ENCODE peak calls at places on chromosomes 12 and 14, in seven cellular contexts. One of them, this sample, is unnamed.

GRCh38 chr14:42869681-42870080 is 1263.0 kb downstream of the LRFN5 start:
- DNase-seq in DND-41: no peak
- DNase-seq in GM23338: no peak
- DNase-seq in neural progenitor cell: no peak
- DNase-seq in transverse colon: no peak
- DNase-seq in tibial artery: no peak
- DNase-seq in WERI-Rb-1: no peak
- DNase-seq in this sample: no peak

GRCh38 chr12:129550353-129550752 is 353.5 kb downstream of the TMEM132D start:
- DNase-seq in DND-41: no peak
- DNase-seq in transverse colon: peak; percentile 57
- DNase-seq in WERI-Rb-1: no peak
- DNase-seq in neural progenitor cell: peak; percentile 7
- DNase-seq in GM23338: no peak
- DNase-seq in tibial artery: no peak
- DNase-seq in this sample: no peak

GRCh38 chr12:11638271-11638916 is 11.1 kb upstream of the ETV6 start:
- DNase-seq in neural progenitor cell: no peak
- DNase-seq in DND-41: no peak
- DNase-seq in tibial artery: no peak
- DNase-seq in GM23338: no peak
- DNase-seq in WERI-Rb-1: no peak
- DNase-seq in transverse colon: no peak
- DNase-seq in this sample: no peak

GRCh38 chr14:44438936-44439335 is 68.1 kb downstream of the FSCB start:
- DNase-seq in DND-41: no peak
- DNase-seq in WERI-Rb-1: no peak
- DNase-seq in transverse colon: no peak
- DNase-seq in GM23338: no peak
- DNase-seq in tibial artery: no peak
- DNase-seq in neural progenitor cell: no peak
- DNase-seq in this sample: no peak

GRCh38 chr12:26226629-26227375 is 31.4 kb downstream of the SSPN start:
- DNase-seq in GM23338: peak; percentile 84
- DNase-seq in transverse colon: peak; percentile 40
- DNase-seq in neural progenitor cell: peak; percentile 82
- DNase-seq in DND-41: no peak
- DNase-seq in WERI-Rb-1: no peak
- DNase-seq in tibial artery: peak; percentile 30
- DNase-seq in this sample: peak; percentile 9

GRCh38 chr14:89360277-89360676 is 56.8 kb downstream of the FOXN3 start:
- DNase-seq in neural progenitor cell: no peak
- DNase-seq in WERI-Rb-1: no peak
- DNase-seq in DND-41: no peak
- DNase-seq in GM23338: no peak
- DNase-seq in tibial artery: no peak
- DNase-seq in transverse colon: no peak
- DNase-seq in this sample: no peak

GRCh38 chr12:24470050-24470449 is 478.9 kb downstream of the BCAT1 start:
- DNase-seq in DND-41: no peak
- DNase-seq in WERI-Rb-1: no peak
- DNase-seq in neural progenitor cell: no peak
- DNase-seq in transverse colon: no peak
- DNase-seq in tibial artery: no peak
- DNase-seq in GM23338: no peak
- DNase-seq in this sample: no peak

GRCh38 chr12:22333186-22333745 is 1.2 kb downstream of the ST8SIA1 start:
- DNase-seq in DND-41: no peak
- DNase-seq in neural progenitor cell: no peak
- DNase-seq in GM23338: no peak
- DNase-seq in tibial artery: no peak
- DNase-seq in WERI-Rb-1: no peak
- DNase-seq in transverse colon: no peak
- DNase-seq in this sample: no peak

GRCh38 chr14:45947785-45948184 is 694.8 kb upstream of the MIS18BP1 start:
- DNase-seq in tibial artery: no peak
- DNase-seq in GM23338: no peak
- DNase-seq in WERI-Rb-1: no peak
- DNase-seq in DND-41: no peak
- DNase-seq in neural progenitor cell: no peak
- DNase-seq in transverse colon: no peak
- DNase-seq in this sample: no peak

GRCh38 chr12:113137861-113138783 is 2.6 kb upstream of the RASAL1 start:
- DNase-seq in DND-41: no peak
- DNase-seq in tibial artery: no peak
- DNase-seq in GM23338: no peak
- DNase-seq in WERI-Rb-1: no peak
- DNase-seq in neural progenitor cell: no peak
- DNase-seq in transverse colon: no peak
- DNase-seq in this sample: no peak

GRCh38 chr14:101563654-101564443 is 2.6 kb downstream of the DIO3 start:
- DNase-seq in GM23338: peak; percentile 67
- DNase-seq in DND-41: no peak
- DNase-seq in neural progenitor cell: peak; percentile 58
- DNase-seq in transverse colon: no peak
- DNase-seq in tibial artery: no peak
- DNase-seq in WERI-Rb-1: no peak
- DNase-seq in this sample: no peak

GRCh38 chr12:130988261-130989175 is 34.8 kb downstream of the ADGRD1 start:
- DNase-seq in tibial artery: no peak
- DNase-seq in WERI-Rb-1: no peak
- DNase-seq in DND-41: no peak
- DNase-seq in transverse colon: no peak
- DNase-seq in GM23338: no peak
- DNase-seq in neural progenitor cell: no peak
- DNase-seq in this sample: no peak

GRCh38 chr12:113305281-113305856 is 29.5 kb downstream of the SLC8B1 start:
- DNase-seq in WERI-Rb-1: no peak
- DNase-seq in neural progenitor cell: no peak
- DNase-seq in GM23338: no peak
- DNase-seq in DND-41: no peak
- DNase-seq in transverse colon: no peak
- DNase-seq in tibial artery: no peak
- DNase-seq in this sample: no peak

GRCh38 chr12:132887513-132888341 is at the start of gene CHFR:
- DNase-seq in WERI-Rb-1: peak; percentile 97
- DNase-seq in tibial artery: peak; percentile 97
- DNase-seq in DND-41: peak; percentile 93
- DNase-seq in transverse colon: peak; percentile 97
- DNase-seq in GM23338: peak; percentile 99
- DNase-seq in neural progenitor cell: peak; percentile 99
- DNase-seq in this sample: peak; percentile 97

GRCh38 chr14:76938092-76938500 is 90.4 kb downstream of the IRF2BPL start:
- DNase-seq in neural progenitor cell: no peak
- DNase-seq in GM23338: no peak
- DNase-seq in WERI-Rb-1: no peak
- DNase-seq in transverse colon: no peak
- DNase-seq in DND-41: no peak
- DNase-seq in tibial artery: no peak
- DNase-seq in this sample: no peak

GRCh38 chr14:50319293-50319692 is 7.2 kb downstream of the DMAC2L start:
- DNase-seq in DND-41: no peak
- DNase-seq in tibial artery: no peak
- DNase-seq in neural progenitor cell: no peak
- DNase-seq in GM23338: no peak
- DNase-seq in transverse colon: no peak
- DNase-seq in WERI-Rb-1: no peak
- DNase-seq in this sample: no peak

GRCh38 chr12:28536088-28536487 is 345.8 kb downstream of the CCDC91 start:
- DNase-seq in transverse colon: no peak
- DNase-seq in WERI-Rb-1: no peak
- DNase-seq in tibial artery: no peak
- DNase-seq in DND-41: no peak
- DNase-seq in GM23338: no peak
- DNase-seq in neural progenitor cell: no peak
- DNase-seq in this sample: no peak

GRCh38 chr14:38078393-38078792 is 129.3 kb upstream of the SSTR1 start:
- DNase-seq in GM23338: no peak
- DNase-seq in WERI-Rb-1: no peak
- DNase-seq in tibial artery: peak; percentile 21
- DNase-seq in neural progenitor cell: no peak
- DNase-seq in transverse colon: peak; percentile 12
- DNase-seq in DND-41: peak; percentile 58
- DNase-seq in this sample: peak; percentile 68

GRCh38 chr12:68497112-68497511 is 113.6 kb upstream of the RAP1B start:
- DNase-seq in transverse colon: no peak
- DNase-seq in tibial artery: no peak
- DNase-seq in GM23338: no peak
- DNase-seq in DND-41: no peak
- DNase-seq in neural progenitor cell: no peak
- DNase-seq in WERI-Rb-1: no peak
- DNase-seq in this sample: no peak

GRCh38 chr12:10178766-10179165 is at the start of gene TMEM52B:
- DNase-seq in tibial artery: no peak
- DNase-seq in GM23338: no peak
- DNase-seq in neural progenitor cell: no peak
- DNase-seq in WERI-Rb-1: no peak
- DNase-seq in transverse colon: no peak
- DNase-seq in DND-41: no peak
- DNase-seq in this sample: no peak

GRCh38 chr12:27272375-27273028 is 28.4 kb downstream of the STK38L start:
- DNase-seq in neural progenitor cell: no peak
- DNase-seq in tibial artery: no peak
- DNase-seq in WERI-Rb-1: no peak
- DNase-seq in DND-41: no peak
- DNase-seq in transverse colon: no peak
- DNase-seq in GM23338: no peak
- DNase-seq in this sample: no peak

GRCh38 chr14:105537580-105538474 is 11.4 kb downstream of the TMEM121 start:
- DNase-seq in WERI-Rb-1: peak; percentile 55
- DNase-seq in DND-41: peak; percentile 67
- DNase-seq in GM23338: peak; percentile 51
- DNase-seq in tibial artery: no peak
- DNase-seq in transverse colon: peak; percentile 62
- DNase-seq in neural progenitor cell: peak; percentile 40
- DNase-seq in this sample: peak; percentile 76

GRCh38 chr14:44732144-44732543 is 225.1 kb upstream of the FSCB start:
- DNase-seq in GM23338: no peak
- DNase-seq in tibial artery: no peak
- DNase-seq in neural progenitor cell: no peak
- DNase-seq in DND-41: no peak
- DNase-seq in WERI-Rb-1: no peak
- DNase-seq in transverse colon: no peak
- DNase-seq in this sample: no peak

GRCh38 chr12:109450980-109451379 is 26.1 kb downstream of the KCTD10 start:
- DNase-seq in DND-41: no peak
- DNase-seq in GM23338: no peak
- DNase-seq in tibial artery: no peak
- DNase-seq in WERI-Rb-1: no peak
- DNase-seq in transverse colon: no peak
- DNase-seq in neural progenitor cell: no peak
- DNase-seq in this sample: no peak

GRCh38 chr12:109451400-109451799 is 25.7 kb downstream of the KCTD10 start:
- DNase-seq in neural progenitor cell: no peak
- DNase-seq in transverse colon: no peak
- DNase-seq in GM23338: no peak
- DNase-seq in DND-41: no peak
- DNase-seq in tibial artery: no peak
- DNase-seq in WERI-Rb-1: no peak
- DNase-seq in this sample: no peak

GRCh38 chr12:109448707-109449390 is 28.3 kb downstream of the KCTD10 start:
- DNase-seq in DND-41: no peak
- DNase-seq in transverse colon: peak; percentile 42
- DNase-seq in GM23338: no peak
- DNase-seq in neural progenitor cell: no peak
- DNase-seq in WERI-Rb-1: no peak
- DNase-seq in tibial artery: no peak
- DNase-seq in this sample: no peak

GRCh38 chr12:109448272-109448671 is 28.8 kb downstream of the KCTD10 start:
- DNase-seq in neural progenitor cell: no peak
- DNase-seq in transverse colon: no peak
- DNase-seq in DND-41: no peak
- DNase-seq in tibial artery: no peak
- DNase-seq in WERI-Rb-1: no peak
- DNase-seq in GM23338: no peak
- DNase-seq in this sample: no peak

GRCh38 chr12:109449845-109450532 is 27.1 kb downstream of the KCTD10 start:
- DNase-seq in WERI-Rb-1: peak; percentile 34
- DNase-seq in tibial artery: no peak
- DNase-seq in transverse colon: peak; percentile 62
- DNase-seq in DND-41: no peak
- DNase-seq in neural progenitor cell: no peak
- DNase-seq in GM23338: peak; percentile 69
- DNase-seq in this sample: no peak
- TF ChIP-seq CTCF in WERI-Rb-1: peak; percentile 61
- TF ChIP-seq CTCF in tibial artery: no peak
- TF ChIP-seq CTCF in transverse colon: peak; percentile 14
- TF ChIP-seq CTCF in DND-41: no peak
- TF ChIP-seq CTCF in neural progenitor cell: no peak
- TF ChIP-seq CTCF in GM23338: peak; percentile 67
- TF ChIP-seq CTCF in this sample: no peak

GRCh38 chr12:85157023-85157626 is 121.0 kb downstream of the LRRIQ1 start:
- DNase-seq in GM23338: peak; percentile 21
- DNase-seq in WERI-Rb-1: no peak
- DNase-seq in transverse colon: no peak
- DNase-seq in DND-41: no peak
- DNase-seq in tibial artery: no peak
- DNase-seq in neural progenitor cell: no peak
- DNase-seq in this sample: no peak

GRCh38 chr12:85156569-85156968 is 120.4 kb downstream of the LRRIQ1 start:
- DNase-seq in DND-41: no peak
- DNase-seq in neural progenitor cell: no peak
- DNase-seq in GM23338: no peak
- DNase-seq in transverse colon: no peak
- DNase-seq in tibial artery: no peak
- DNase-seq in WERI-Rb-1: no peak
- DNase-seq in this sample: no peak

DNA sequence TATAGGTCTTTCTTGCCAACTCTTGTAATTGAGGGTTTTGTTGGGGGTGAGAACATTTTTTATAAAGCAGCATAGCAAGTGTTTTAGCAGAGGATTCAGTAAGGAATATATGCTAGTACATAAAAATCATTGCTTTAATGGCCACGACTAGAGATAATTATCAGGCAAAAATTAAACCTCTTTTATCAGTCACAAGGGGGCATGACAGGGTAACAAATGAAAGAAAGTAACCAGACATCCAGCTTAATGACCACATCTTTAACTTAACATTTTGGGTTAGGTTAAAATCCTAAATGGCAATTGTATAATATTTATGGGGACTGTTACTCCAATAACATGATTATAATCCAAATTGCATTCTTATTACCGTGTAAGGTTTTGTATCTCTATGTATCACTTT is 119.6 kb downstream of the LRRIQ1 start:
- DNase-seq in GM23338: peak; percentile 69
- DNase-seq in transverse colon: no peak
- DNase-seq in neural progenitor cell: peak; percentile 32
- DNase-seq in WERI-Rb-1: no peak
- DNase-seq in DND-41: no peak
- DNase-seq in tibial artery: no peak
- DNase-seq in this sample: no peak
- TF ChIP-seq CTCF in GM23338: peak; percentile 75
- TF ChIP-seq CTCF in transverse colon: no peak
- TF ChIP-seq CTCF in neural progenitor cell: peak; percentile 59
- TF ChIP-seq CTCF in WERI-Rb-1: peak; percentile 3
- TF ChIP-seq CTCF in DND-41: peak; percentile 17
- TF ChIP-seq CTCF in tibial artery: peak; percentile 14
- TF ChIP-seq CTCF in this sample: no peak

GRCh38 chr12:95582230-95583058 is 31.2 kb upstream of the USP44 start:
- DNase-seq in DND-41: no peak
- DNase-seq in tibial artery: no peak
- DNase-seq in transverse colon: no peak
- DNase-seq in neural progenitor cell: peak; percentile 39
- DNase-seq in WERI-Rb-1: no peak
- DNase-seq in GM23338: peak; percentile 72
- DNase-seq in this sample: no peak
- TF ChIP-seq CTCF in DND-41: peak; percentile 46
- TF ChIP-seq CTCF in tibial artery: peak; percentile 49
- TF ChIP-seq CTCF in transverse colon: peak; percentile 24
- TF ChIP-seq CTCF in neural progenitor cell: peak; percentile 65
- TF ChIP-seq CTCF in WERI-Rb-1: peak; percentile 31
- TF ChIP-seq CTCF in GM23338: peak; percentile 69
- TF ChIP-seq CTCF in this sample: no peak

GRCh38 chr14:25259470-25259869 is 209.5 kb upstream of the STXBP6 start:
- DNase-seq in tibial artery: no peak
- DNase-seq in transverse colon: no peak
- DNase-seq in WERI-Rb-1: no peak
- DNase-seq in neural progenitor cell: no peak
- DNase-seq in DND-41: no peak
- DNase-seq in GM23338: no peak
- DNase-seq in this sample: no peak
- TF ChIP-seq CTCF in tibial artery: no peak
- TF ChIP-seq CTCF in transverse colon: no peak
- TF ChIP-seq CTCF in WERI-Rb-1: no peak
- TF ChIP-seq CTCF in neural progenitor cell: no peak
- TF ChIP-seq CTCF in DND-41: no peak
- TF ChIP-seq CTCF in GM23338: no peak
- TF ChIP-seq CTCF in this sample: no peak